ENCODE peak calls at places on chromosomes 7 and 10, in four cellular contexts. S, E, F and A are unnamed samples.

GRCh38 chr7:155644971-155645509 is 579 bp downstream of the RBM33 start:
- DNase-seq in S (no peak), E (no peak), F (peak; percentile 57), A (peak; percentile 46)

GRCh38 chr10:63711866-63712716 is 190.9 kb downstream of the REEP3 start:
- DNase-seq in S (no peak), E (no peak), F (peak; percentile 89), A (no peak)

GRCh38 chr10:104617831-104618230 is 23.3 kb upstream of the SORCS3 start:
- DNase-seq in S (no peak), E (no peak), F (no peak), A (no peak)

GRCh38 chr10:122648599-122649428 is 50.8 kb downstream of the C10orf120 start:
- DNase-seq in S (no peak), E (no peak), F (peak; percentile 51), A (peak; percentile 69)

GRCh38 chr10:71804067-71804466 is 30.7 kb upstream of the VSIR start:
- DNase-seq in S (peak; percentile 87), E (no peak), F (no peak), A (no peak)

GRCh38 chr10:73169320-73169719 is 1.4 kb downstream of the FAM149B1 start:
- DNase-seq in S (no peak), E (no peak), F (no peak), A (no peak)

GRCh38 chr7:21256310-21256877 is 171.5 kb upstream of the SP4 start:
- DNase-seq in S (no peak), E (no peak), F (peak; percentile 53), A (peak; percentile 8)

GRCh38 chr10:123538401-123539320 is 127.5 kb upstream of the GPR26 start:
- DNase-seq in S (no peak), E (no peak), F (no peak), A (no peak)

GRCh38 chr10:50224330-50224952 is 26.9 kb downstream of the ASAH2 start:
- DNase-seq in S (peak; percentile 23), E (peak; percentile 0), F (peak; percentile 72), A (peak; percentile 8)

GRCh38 chr10:96496281-96496925 is 17.3 kb downstream of the TLL2 start:
- DNase-seq in S (no peak), E (no peak), F (no peak), A (peak; percentile 42)

GRCh38 chr7:66054063-66054462 is 21.6 kb upstream of the ASL start:
- DNase-seq in S (no peak), E (no peak), F (no peak), A (no peak)

GRCh38 chr10:121579656-121580055 is 18.6 kb downstream of the FGFR2 start:
- DNase-seq in S (no peak), E (no peak), F (no peak), A (no peak)

GRCh38 chr10:132061030-132061429 is 4.7 kb upstream of the JAKMIP3 start:
- DNase-seq in S (no peak), E (no peak), F (no peak), A (no peak)

GRCh38 chr7:157438121-157439025 is 101.6 kb downstream of the DNAJB6 start:
- DNase-seq in S (no peak), E (no peak), F (no peak), A (no peak)

GRCh38 chr10:129319934-129320333 is 147.1 kb upstream of the MGMT start:
- DNase-seq in S (no peak), E (no peak), F (no peak), A (no peak)

GRCh38 chr7:74272305-74273038 is 16.7 kb upstream of the CLIP2 start:
- DNase-seq in S (peak; percentile 96), E (no peak), F (peak; percentile 54), A (no peak)

GRCh38 chr10:130926442-130926841 is 385.1 kb downstream of the TCERG1L start:
- DNase-seq in S (no peak), E (no peak), F (no peak), A (no peak)

GRCh38 chr7:1668486-1668931 is 1.6 kb upstream of the ELFN1 start:
- DNase-seq in S (no peak), E (no peak), F (peak; percentile 76), A (no peak)

GRCh38 chr7:27965650-27966049 is 214.9 kb downstream of the JAZF1 start:
- DNase-seq in S (no peak), E (no peak), F (no peak), A (no peak)